ENCODE peak calls at places on chromosomes 6 and 20, in four cellular contexts. Y is T-helper 1 cell, U is NCI-H1417, F is skeletal muscle cell. T is an unnamed sample.

GRCh38 chr20:56506103-56506502 is 18.4 kb upstream of the FAM209A start:
- DNase-seq in F (no peak), Y (no peak), U (no peak), T (no peak)

GRCh38 chr6:53209681-53210080 is 61.0 kb upstream of the GCM1 start:
- DNase-seq in F (no peak), U (no peak), Y (no peak), T (no peak)

GRCh38 chr6:16769986-16770376 is 8.7 kb upstream of the ATXN1 start:
- DNase-seq in Y (no peak), U (no peak), F (no peak), T (no peak)

GRCh38 chr6:39377530-39377929 is 55.0 kb upstream of the KCNK16 start:
- DNase-seq in Y (no peak), U (peak), F (peak), T (no peak)

GRCh38 chr6:159039885-159040258 is 4.9 kb downstream of the TAGAP start:
- DNase-seq in F (no peak), Y (no peak), U (no peak), T (no peak)

GRCh38 chr6:35494161-35494563 is 2.7 kb downstream of the TEAD3 start:
- DNase-seq in F (no peak), U (no peak), Y (no peak), T (no peak)

GRCh38 chr6:51049983-51050877 is 231.6 kb downstream of the TFAP2B start:
- DNase-seq in Y (no peak), F (no peak), U (no peak), T (no peak)

GRCh38 chr6:27286141-27286540 is 25.9 kb downstream of the POM121L2 start:
- DNase-seq in U (no peak), F (no peak), Y (no peak), T (no peak)

GRCh38 chr20:58986968-58987517 is 6.0 kb downstream of the NELFCD start:
- DNase-seq in U (no peak), Y (no peak), F (no peak), T (no peak)

GRCh38 chr6:56106231-56106630 is 141.1 kb downstream of the COL21A1 start:
- DNase-seq in F (no peak), U (no peak), Y (no peak), T (no peak)

GRCh38 chr6:147793871-147794643 is 285.6 kb downstream of the SAMD5 start:
- DNase-seq in Y (no peak), U (no peak), F (no peak), T (no peak)

GRCh38 chr6:146871613-146872465 is 273.1 kb downstream of the ADGB start:
- DNase-seq in F (no peak), U (peak), Y (no peak), T (no peak)

GRCh38 chr6:5994234-5994998 is 12.3 kb downstream of the NRN1 start:
- DNase-seq in U (no peak), F (no peak), Y (no peak), T (no peak)

GRCh38 chr6:168127384-168127868 is 48.4 kb upstream of the FRMD1 start:
- DNase-seq in U (no peak), F (no peak), Y (no peak), T (no peak)

GRCh38 chr6:51718533-51718932 is 368.9 kb downstream of the PKHD1 start:
- DNase-seq in F (no peak), Y (no peak), U (no peak), T (no peak)

GRCh38 chr20:5864873-5865582 is 85.3 kb downstream of the TRMT6 start:
- DNase-seq in F (no peak), U (peak), Y (no peak), T (peak)

GRCh38 chr6:84220809-84221409 is 6.5 kb downstream of the CEP162 start:
- DNase-seq in U (peak), Y (no peak), F (no peak), T (no peak)

GRCh38 chr20:9457055-9457454 is 57.3 kb upstream of the LAMP5 start:
- DNase-seq in Y (no peak), U (no peak), F (no peak), T (no peak)

GRCh38 chr20:53480913-53481312 is 112.7 kb downstream of the ZNF217 start:
- DNase-seq in F (no peak), U (no peak), Y (no peak), T (no peak)

T was measured in T-helper 9 cell.